ENCODE peak calls at places on chromosomes 7 and 10, in four cellular contexts. L is mammary epithelial cell, K is astrocyte, E is uterus. U is an unnamed sample. For H3K9me3, H3K4me1 and H3K36me3, the result is how much of the 10 kb centered on the place peaks cover.

GRCh38 chr10:131660427-131660826 is 240.4 kb upstream of the PPP2R2D start:
- DNase-seq in K (no peak), E (no peak), L (no peak), U (no peak)

GRCh38 chr10:97640868-97641811 is 669 bp downstream of the PI4K2A start:
- DNase-seq in K (peak), E (peak), L (peak), U (peak)

GRCh38 chr7:107353701-107354100 is 116.2 kb upstream of the GPR22 start:
- DNase-seq in E (no peak), K (peak), L (no peak), U (no peak)

GRCh38 chr10:79275105-79275430 is 72.2 kb upstream of the PPIF start:
- DNase-seq in E (no peak), K (no peak), L (no peak), U (no peak)

GRCh38 chr7:107394301-107394700 is 75.6 kb upstream of the GPR22 start:
- DNase-seq in K (no peak), L (no peak), E (no peak), U (no peak)

GRCh38 chr10:58662314-58662713 is 149.6 kb downstream of the BICC1 start:
- DNase-seq in K (peak), E (no peak), L (peak), U (no peak)

GRCh38 chr7:34747842-34748241 is 89.8 kb downstream of the NPSR1 start:
- DNase-seq in L (no peak), K (no peak), E (no peak), U (no peak)

GRCh38 chr7:35253680-35254495 is at the start of gene TBX20:
- DNase-seq in K (peak), E (no peak), L (no peak), U (peak)

GRCh38 chr7:74365320-74366022 is 76.3 kb downstream of the CLIP2 start:
- DNase-seq in L (no peak), K (peak), E (peak), U (no peak)

GRCh38 chr10:29471483-29471859 is 163.3 kb downstream of the SVIL start:
- DNase-seq in E (no peak), L (peak), K (peak), U (no peak)

GRCh38 chr7:32890553-32891045 is 961 bp downstream of the KBTBD2 start:
- DNase-seq in L (peak), E (no peak), K (peak), U (no peak)

GRCh38 chr7:2433713-2434550 is 30.5 kb downstream of the CHST12 start:
- DNase-seq in K (no peak), L (no peak), E (no peak), U (no peak)

GRCh38 chr7:158126661-158127060 is 461.0 kb downstream of the PTPRN2 start:
- DNase-seq in L (no peak), K (no peak), E (no peak), U (no peak)
- H3K9me3 ChIP-seq in L (half or more), K (under half), E (under half), U (under half)

GRCh38 chr7:130953193-130953592 is 219.2 kb upstream of the KLF14 start:
- DNase-seq in K (no peak), E (no peak), L (no peak), U (no peak)
- H3K4me1 ChIP-seq in K (under half), E (under half), L (under half), U (half or more)

GRCh38 chr10:73809061-73809818 is 2.2 kb downstream of the NDST2 start:
- DNase-seq in E (no peak), L (no peak), K (no peak), U (no peak)

GRCh38 chr10:73808021-73808815 is 3.2 kb downstream of the NDST2 start:
- DNase-seq in L (no peak), E (no peak), K (no peak), U (no peak)

GRCh38 chr10:73810358-73810734 is 1.1 kb downstream of the NDST2 start:
- DNase-seq in L (no peak), E (no peak), K (no peak), U (no peak)

GRCh38 chr10:73806176-73806950 is 5.0 kb downstream of the NDST2 start:
- DNase-seq in L (no peak), K (no peak), E (no peak), U (no peak)

GRCh38 chr10:73807471-73807870 is 3.9 kb downstream of the NDST2 start:
- DNase-seq in E (no peak), L (no peak), K (no peak), U (no peak)
- H3K36me3 ChIP-seq in E (under half), L (under half), K (under half), U (under half)

GRCh38 chr10:123381271-123381670 is 227.1 kb downstream of the BUB3 start:
- DNase-seq in K (peak), E (no peak), L (peak), U (no peak)
- H3K9me3 ChIP-seq in K (under half), E (under half), L (under half), U (under half)

U was measured in heart left ventricle.